ENCODE peak calls at places on chromosomes 13 and 19, in five cellular contexts. O is stimulated activated CD8-positive, alpha-beta memory T cell treated with anti-CD3 and anti-CD28 coated beads, Interleukin-12 subunit alpha, Interleukin-12 subunit beta, amount 100 ng/mL, for 4 hours; I is B cell; Y is activated T-cell treated with anti-CD3 and anti-CD28 coated beads, Interleukin-2, amount 50 U/mL, for 72 hours; F is pancreas. P is an unnamed sample.

GRCh38 chr13:98731925-98732324 is 20.5 kb downstream of the SLC15A1 start:
- DNase-seq in O (no peak), I (no peak), Y (no peak), F (no peak), P (no peak)

GRCh38 chr13:60629158-60629557 is 232.1 kb downstream of the TDRD3 start:
- DNase-seq in O (no peak), I (no peak), Y (no peak), F (no peak), P (no peak)

GRCh38 chr13:29021717-29022116 is 201.6 kb downstream of the MTUS2 start:
- DNase-seq in O (no peak), I (no peak), Y (no peak), F (no peak), P (no peak)

GRCh38 chr13:21399741-21400140 is 59.4 kb downstream of the ZDHHC20 start:
- DNase-seq in O (no peak), I (no peak), Y (no peak), F (no peak), P (no peak)

GRCh38 chr19:8095354-8095886 is 42.9 kb downstream of the CCL25 start:
- DNase-seq in O (no peak), I (no peak), Y (no peak), F (no peak), P (no peak)

GRCh38 chr13:75495938-75496337 is 14.0 kb upstream of the TBC1D4 start:
- DNase-seq in O (no peak), I (no peak), Y (no peak), F (no peak), P (no peak)

GRCh38 chr13:97648171-97648880 is 214.4 kb downstream of the RAP2A start:
- DNase-seq in O (no peak), I (no peak), Y (no peak), F (no peak), P (no peak)

GRCh38 chr19:18023596-18024212 is 15.7 kb downstream of the ARRDC2 start:
- DNase-seq in O (no peak), I (peak), Y (no peak), F (no peak), P (peak)

GRCh38 chr19:10104665-10105221 is 1.4 kb upstream of the PPAN start:
- DNase-seq in O (peak), I (peak), Y (peak), F (no peak), P (no peak)

GRCh38 chr19:46603752-46604241 is 2.7 kb downstream of the CALM3 start:
- DNase-seq in O (no peak), I (no peak), Y (no peak), F (no peak), P (peak)

GRCh38 chr13:39407138-39407537 is 195.9 kb downstream of the LHFPL6 start:
- DNase-seq in O (no peak), I (no peak), Y (no peak), F (no peak), P (no peak)

GRCh38 chr19:3097442-3097871 is 3.3 kb downstream of the GNA11 start:
- DNase-seq in O (no peak), I (no peak), Y (no peak), F (peak), P (no peak)

GRCh38 chr13:20703785-20704458 is 423 bp downstream of the IL17D start:
- DNase-seq in O (peak), I (peak), Y (peak), F (peak), P (peak)

GRCh38 chr13:91017031-91017668 is 330.3 kb upstream of the MIR17HG start:
- DNase-seq in O (no peak), I (no peak), Y (peak), F (no peak), P (peak)

P was measured in sciatic nerve.